ENCODE peak calls at places on chromosomes 13 and 19, in seven cellular contexts. One of them, this sample, is unnamed.

GRCh38 chr19:20503536-20503935 is 62.0 kb downstream of the ZNF737 start:
- DNase-seq in coronary artery: no peak
- DNase-seq in H54: no peak
- DNase-seq in stimulated activated CD8-positive, alpha-beta memory T cell treated with anti-CD3 and anti-CD28 coated beads, Interleukin-4, amount 100 ng/mL, for 48 hours: no peak
- DNase-seq in NCI-H774: no peak
- DNase-seq in frontal cortex: no peak
- DNase-seq in pons: no peak
- DNase-seq in this sample: no peak

GRCh38 chr13:97160421-97160820 is 61.7 kb upstream of the MBNL2 start:
- DNase-seq in coronary artery: no peak
- DNase-seq in NCI-H774: no peak
- DNase-seq in frontal cortex: no peak
- DNase-seq in H54: no peak
- DNase-seq in stimulated activated CD8-positive, alpha-beta memory T cell treated with anti-CD3 and anti-CD28 coated beads, Interleukin-4, amount 100 ng/mL, for 48 hours: no peak
- DNase-seq in pons: no peak
- DNase-seq in this sample: no peak

GRCh38 chr19:46023311-46023779 is 492 bp upstream of the PGLYRP1 start:
- DNase-seq in coronary artery: no peak
- DNase-seq in H54: no peak
- DNase-seq in pons: no peak
- DNase-seq in stimulated activated CD8-positive, alpha-beta memory T cell treated with anti-CD3 and anti-CD28 coated beads, Interleukin-4, amount 100 ng/mL, for 48 hours: no peak
- DNase-seq in frontal cortex: no peak
- DNase-seq in NCI-H774: no peak
- DNase-seq in this sample: no peak

GRCh38 chr13:107117327-107118012 is 549.5 kb upstream of the ARGLU1 start:
- DNase-seq in NCI-H774: no peak
- DNase-seq in H54: no peak
- DNase-seq in frontal cortex: no peak
- DNase-seq in pons: no peak
- DNase-seq in stimulated activated CD8-positive, alpha-beta memory T cell treated with anti-CD3 and anti-CD28 coated beads, Interleukin-4, amount 100 ng/mL, for 48 hours: no peak
- DNase-seq in coronary artery: no peak
- DNase-seq in this sample: no peak

GRCh38 chr19:17420267-17420924 is 549 bp downstream of the MVB12A start:
- DNase-seq in pons: no peak
- DNase-seq in NCI-H774: no peak
- DNase-seq in stimulated activated CD8-positive, alpha-beta memory T cell treated with anti-CD3 and anti-CD28 coated beads, Interleukin-4, amount 100 ng/mL, for 48 hours: peak; percentile 59
- DNase-seq in frontal cortex: no peak
- DNase-seq in H54: no peak
- DNase-seq in coronary artery: no peak
- DNase-seq in this sample: peak; percentile 58

GRCh38 chr19:19349365-19349764 is 28.7 kb downstream of the MAU2 start:
- DNase-seq in frontal cortex: no peak
- DNase-seq in H54: no peak
- DNase-seq in pons: no peak
- DNase-seq in stimulated activated CD8-positive, alpha-beta memory T cell treated with anti-CD3 and anti-CD28 coated beads, Interleukin-4, amount 100 ng/mL, for 48 hours: no peak
- DNase-seq in NCI-H774: no peak
- DNase-seq in coronary artery: no peak
- DNase-seq in this sample: no peak

GRCh38 chr19:35373492-35373891 is 2.6 kb downstream of the GPR42 start:
- DNase-seq in stimulated activated CD8-positive, alpha-beta memory T cell treated with anti-CD3 and anti-CD28 coated beads, Interleukin-4, amount 100 ng/mL, for 48 hours: no peak
- DNase-seq in pons: no peak
- DNase-seq in frontal cortex: no peak
- DNase-seq in NCI-H774: no peak
- DNase-seq in H54: no peak
- DNase-seq in coronary artery: no peak
- DNase-seq in this sample: no peak

GRCh38 chr19:47075179-47075811 is 26.9 kb upstream of the TMEM160 start:
- DNase-seq in stimulated activated CD8-positive, alpha-beta memory T cell treated with anti-CD3 and anti-CD28 coated beads, Interleukin-4, amount 100 ng/mL, for 48 hours: no peak
- DNase-seq in H54: no peak
- DNase-seq in frontal cortex: no peak
- DNase-seq in pons: no peak
- DNase-seq in NCI-H774: no peak
- DNase-seq in coronary artery: no peak
- DNase-seq in this sample: no peak

GRCh38 chr19:37313335-37313627 is 57.6 kb upstream of the ZNF527 start:
- DNase-seq in coronary artery: no peak
- DNase-seq in pons: no peak
- DNase-seq in stimulated activated CD8-positive, alpha-beta memory T cell treated with anti-CD3 and anti-CD28 coated beads, Interleukin-4, amount 100 ng/mL, for 48 hours: no peak
- DNase-seq in NCI-H774: no peak
- DNase-seq in H54: no peak
- DNase-seq in frontal cortex: no peak
- DNase-seq in this sample: no peak

GRCh38 chr13:27117158-27117557 is 54.5 kb downstream of the USP12 start:
- DNase-seq in coronary artery: no peak
- DNase-seq in pons: no peak
- DNase-seq in H54: no peak
- DNase-seq in stimulated activated CD8-positive, alpha-beta memory T cell treated with anti-CD3 and anti-CD28 coated beads, Interleukin-4, amount 100 ng/mL, for 48 hours: no peak
- DNase-seq in NCI-H774: no peak
- DNase-seq in frontal cortex: no peak
- DNase-seq in this sample: no peak

GRCh38 chr19:55600336-55601028 is 394 bp downstream of the ZNF524 start:
- DNase-seq in pons: peak; percentile 20
- DNase-seq in stimulated activated CD8-positive, alpha-beta memory T cell treated with anti-CD3 and anti-CD28 coated beads, Interleukin-4, amount 100 ng/mL, for 48 hours: peak; percentile 81
- DNase-seq in frontal cortex: peak; percentile 79
- DNase-seq in H54: peak; percentile 75
- DNase-seq in coronary artery: no peak
- DNase-seq in NCI-H774: peak; percentile 89
- DNase-seq in this sample: peak; percentile 84

GRCh38 chr13:92514420-92515125 is 712.0 kb upstream of the GPC6 start:
- DNase-seq in pons: no peak
- DNase-seq in NCI-H774: no peak
- DNase-seq in stimulated activated CD8-positive, alpha-beta memory T cell treated with anti-CD3 and anti-CD28 coated beads, Interleukin-4, amount 100 ng/mL, for 48 hours: no peak
- DNase-seq in H54: no peak
- DNase-seq in frontal cortex: no peak
- DNase-seq in coronary artery: no peak
- DNase-seq in this sample: no peak

GRCh38 chr13:106112191-106112590 is 423.3 kb downstream of the EFNB2 start:
- DNase-seq in coronary artery: no peak
- DNase-seq in H54: no peak
- DNase-seq in frontal cortex: no peak
- DNase-seq in stimulated activated CD8-positive, alpha-beta memory T cell treated with anti-CD3 and anti-CD28 coated beads, Interleukin-4, amount 100 ng/mL, for 48 hours: no peak
- DNase-seq in NCI-H774: no peak
- DNase-seq in pons: no peak
- DNase-seq in this sample: no peak

GRCh38 chr19:14497347-14497921 is 1.5 kb upstream of the GIPC1 start:
- DNase-seq in H54: no peak
- DNase-seq in coronary artery: no peak
- DNase-seq in NCI-H774: no peak
- DNase-seq in stimulated activated CD8-positive, alpha-beta memory T cell treated with anti-CD3 and anti-CD28 coated beads, Interleukin-4, amount 100 ng/mL, for 48 hours: no peak
- DNase-seq in frontal cortex: peak; percentile 59
- DNase-seq in pons: peak; percentile 83
- DNase-seq in this sample: no peak